ENCODE peak calls at places on chromosome 17, in six cellular contexts. E is neuronal stem cell, X is mesenchymal stem cell, Q is IMR-90, R is H9, M is H1. Y is an unnamed sample.

GRCh38 chr17:503449-503700 is 150.8 kb upstream of the RPH3AL start:
- DNase-seq in E (no peak), X (no peak), Q (no peak), R (no peak), M (no peak), Y (no peak)

GRCh38 chr17:29112780-29113295 is 67.4 kb downstream of the MYO18A start:
- DNase-seq in E (no peak), X (no peak), Q (no peak), R (no peak), M (no peak), Y (no peak)

GRCh38 chr17:60817187-60817586 is 139.5 kb downstream of the BCAS3 start:
- DNase-seq in E (no peak), X (peak), Q (peak), R (no peak), M (no peak), Y (no peak)

GRCh38 chr17:48388955-48389764 is 40.9 kb downstream of the SKAP1 start:
- DNase-seq in E (no peak), X (no peak), Q (no peak), R (no peak), M (no peak), Y (peak)

GRCh38 chr17:35119370-35120185 is at the start of gene RAD51D:
- DNase-seq in E (peak), X (peak), Q (peak), R (peak), M (peak), Y (peak)

GRCh38 chr17:64326420-64327054 is 63.5 kb upstream of the TEX2 start:
- DNase-seq in E (no peak), X (peak), Q (no peak), R (no peak), M (no peak), Y (no peak)

GRCh38 chr17:16342979-16343378 is 10.3 kb downstream of the CENPV start:
- DNase-seq in E (no peak), X (peak), Q (peak), R (no peak), M (no peak), Y (no peak)

GRCh38 chr17:8581002-8581658 is 49.4 kb downstream of the MYH10 start:
- DNase-seq in E (no peak), X (no peak), Q (no peak), R (no peak), M (no peak), Y (no peak)

GRCh38 chr17:76161113-76161512 is 20.1 kb upstream of the FOXJ1 start:
- DNase-seq in E (no peak), X (no peak), Q (no peak), R (no peak), M (no peak), Y (no peak)

GRCh38 chr17:32298721-32299578 is 33.3 kb downstream of the RHBDL3 start:
- DNase-seq in E (no peak), X (peak), Q (no peak), R (no peak), M (no peak), Y (no peak)

GRCh38 chr17:4566785-4567184 is 6.4 kb upstream of the GGT6 start:
- DNase-seq in E (peak), X (peak), Q (peak), R (peak), M (no peak), Y (peak)

GRCh38 chr17:48612456-48612853 is 1.6 kb upstream of the HOXB7 start:
- DNase-seq in E (no peak), X (peak), Q (peak), R (no peak), M (no peak), Y (no peak)

GRCh38 chr17:68297168-68297567 is 5.9 kb downstream of the ARSG start:
- DNase-seq in E (no peak), X (no peak), Q (no peak), R (no peak), M (no peak), Y (no peak)

DNA sequence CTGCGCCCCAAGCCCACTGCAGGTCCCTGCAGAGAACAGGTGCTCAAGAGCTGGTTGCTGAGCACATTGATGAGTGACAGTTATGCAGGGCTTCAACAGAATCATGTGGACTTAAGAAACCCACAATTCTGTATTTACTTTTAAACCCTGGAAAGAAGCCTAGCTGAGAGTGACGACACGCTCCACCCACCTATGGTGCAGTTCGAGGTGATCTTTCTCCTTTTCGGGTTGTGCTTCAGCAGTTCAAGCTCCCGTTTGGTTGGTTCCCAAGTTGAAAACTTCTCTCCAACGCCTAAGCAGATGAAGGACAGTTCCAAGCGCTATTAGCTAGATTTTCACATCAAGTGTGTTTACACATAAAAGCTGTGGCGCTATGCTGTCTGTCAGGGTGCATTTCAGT is 23.9 kb downstream of the USP22 start:
- DNase-seq in E (no peak), X (no peak), Q (no peak), R (no peak), M (no peak), Y (no peak)
- H4K8ac ChIP-seq in E (no peak), X (no peak), Q (no peak), R (no peak), M (peak), Y (no peak)

DNA sequence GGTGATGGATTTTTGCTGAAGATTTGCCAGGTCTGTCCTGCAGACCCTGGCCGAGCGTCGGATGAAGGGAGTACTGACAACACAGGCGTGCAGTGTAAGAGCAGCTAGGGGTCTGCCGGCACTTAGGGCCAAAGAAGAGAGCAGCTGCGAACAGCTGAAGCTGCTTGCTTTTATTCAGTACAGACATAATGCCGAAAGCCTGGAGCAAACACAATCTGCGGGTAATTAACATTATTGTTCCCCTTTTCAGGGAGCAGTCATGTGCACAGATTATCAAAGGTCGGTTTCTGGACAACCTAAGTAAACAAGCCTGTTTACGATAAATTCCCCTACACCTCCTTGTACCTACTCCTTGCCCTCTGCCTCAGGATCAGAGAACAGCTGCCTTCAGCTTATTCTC is 12.0 kb upstream of the KRT23 start:
- DNase-seq in E (peak), X (no peak), Q (no peak), R (no peak), M (no peak), Y (no peak)
- H2AFZ ChIP-seq in E (peak), X (no peak), Q (peak), R (no peak), M (peak), Y (no peak)

GRCh38 chr17:59618894-59619312 is 792 bp upstream of the CLTC start:
- DNase-seq in E (no peak), X (no peak), Q (peak), R (no peak), M (no peak), Y (no peak)

GRCh38 chr17:59619313-59620063 is at the start of gene CLTC:
- DNase-seq in E (peak), X (peak), Q (peak), R (peak), M (peak), Y (peak)

GRCh38 chr17:59617141-59617757 is 2.4 kb upstream of the CLTC start:
- DNase-seq in E (no peak), X (peak), Q (no peak), R (no peak), M (no peak), Y (no peak)

GRCh38 chr17:59620064-59620359 is 317 bp downstream of the CLTC start:
- DNase-seq in E (no peak), X (no peak), Q (no peak), R (no peak), M (no peak), Y (no peak)

DNA sequence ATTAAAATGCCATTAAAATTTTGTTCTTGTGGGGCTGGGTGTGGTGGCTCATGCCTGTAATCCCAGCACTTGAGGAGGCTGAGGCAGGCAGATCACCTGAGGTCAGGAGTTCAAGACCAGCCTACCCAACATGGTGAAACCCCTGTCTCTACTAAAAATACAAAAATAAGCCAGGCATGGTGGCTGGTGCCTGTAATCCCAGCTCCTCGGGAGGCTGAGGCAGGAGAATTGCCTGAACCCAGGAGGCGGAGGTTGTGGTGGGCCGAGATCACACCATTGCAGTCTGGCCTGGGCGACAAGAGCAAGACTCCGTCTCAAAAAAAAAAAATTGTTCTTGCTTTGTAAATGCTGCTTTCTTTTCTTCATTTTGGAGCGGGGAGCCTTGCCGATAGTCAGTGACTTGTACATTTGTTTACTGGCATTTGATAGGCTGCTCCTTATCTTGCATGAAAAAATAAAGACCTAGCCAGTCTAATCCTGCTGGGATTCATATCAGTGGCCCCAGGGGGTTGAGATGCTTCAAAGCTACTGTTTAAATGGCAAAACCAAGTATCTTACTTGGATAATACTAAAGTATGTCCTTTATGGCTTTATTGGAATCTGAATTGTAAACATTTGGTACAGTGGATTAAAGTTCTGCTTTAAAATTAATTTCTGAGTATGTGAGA is 3.3 kb upstream of the CLTC start:
- DNase-seq in E (no peak), X (no peak), Q (no peak), R (no peak), M (no peak), Y (no peak)
- H4K8ac ChIP-seq in E (no peak), X (no peak), Q (no peak), R (no peak), M (no peak), Y (no peak)

GRCh38 chr17:10060526-10060925 is 137.9 kb downstream of the GAS7 start:
- DNase-seq in E (no peak), X (no peak), Q (no peak), R (no peak), M (no peak), Y (no peak)

GRCh38 chr17:10059684-10060211 is 138.7 kb downstream of the GAS7 start:
- DNase-seq in E (no peak), X (peak), Q (peak), R (no peak), M (no peak), Y (no peak)

GRCh38 chr17:10063730-10064221 is 134.6 kb downstream of the GAS7 start:
- DNase-seq in E (no peak), X (peak), Q (peak), R (no peak), M (no peak), Y (peak)

GRCh38 chr17:10061131-10061581 is 137.2 kb downstream of the GAS7 start:
- DNase-seq in E (no peak), X (no peak), Q (no peak), R (no peak), M (no peak), Y (no peak)

DNA sequence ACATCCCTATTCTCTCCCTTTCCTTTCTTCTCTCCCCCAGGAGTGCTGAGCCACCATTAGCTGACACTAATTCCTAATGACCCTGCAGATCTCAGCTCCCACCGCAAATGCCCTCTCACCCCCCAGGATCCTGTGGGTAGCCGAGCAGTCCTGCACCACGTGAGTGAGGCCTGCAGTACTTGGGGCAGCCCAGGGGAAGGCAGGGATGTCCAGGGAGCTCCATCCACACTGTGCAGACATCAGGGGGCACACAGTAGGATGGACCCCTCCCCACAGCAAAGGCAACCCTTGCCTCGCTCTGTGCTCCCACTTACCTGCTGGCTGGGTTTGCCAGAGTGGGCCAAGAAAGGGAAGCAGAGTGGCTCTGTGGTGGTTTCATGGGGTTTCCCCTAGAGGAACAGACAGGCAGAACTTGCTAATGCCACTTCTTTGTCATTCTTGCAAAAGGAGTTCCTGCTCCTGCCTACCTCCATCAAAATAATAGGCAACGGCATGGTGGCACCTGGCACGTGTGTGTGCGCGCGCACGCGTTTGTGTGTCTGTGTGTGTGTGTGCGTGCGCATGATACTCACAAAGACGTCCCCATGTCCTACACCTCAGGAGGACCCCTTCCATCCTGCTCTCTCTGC is 135.5 kb downstream of the GAS7 start:
- DNase-seq in E (no peak), X (no peak), Q (no peak), R (no peak), M (no peak), Y (no peak)
- H2AFZ ChIP-seq in E (no peak), X (no peak), Q (no peak), R (no peak), M (no peak), Y (no peak)

GRCh38 chr17:42276609-42277341 is 584 bp upstream of the STAT5B start:
- DNase-seq in E (no peak), X (peak), Q (peak), R (peak), M (no peak), Y (no peak)

GRCh38 chr17:42274273-42274542 is 2.0 kb downstream of the STAT5B start:
- DNase-seq in E (no peak), X (no peak), Q (no peak), R (no peak), M (no peak), Y (no peak)

GRCh38 chr17:42276359-42276608 is at the start of gene STAT5B:
- DNase-seq in E (peak), X (peak), Q (peak), R (peak), M (no peak), Y (no peak)

GRCh38 chr17:42274812-42275526 is 1.2 kb downstream of the STAT5B start:
- DNase-seq in E (no peak), X (no peak), Q (no peak), R (no peak), M (no peak), Y (peak)

GRCh38 chr17:42275527-42276358 is 448 bp downstream of the STAT5B start:
- DNase-seq in E (no peak), X (peak), Q (peak), R (peak), M (no peak), Y (peak)
- H4K8ac ChIP-seq in E (no peak), X (peak), Q (peak), R (no peak), M (peak), Y (peak)

DNA sequence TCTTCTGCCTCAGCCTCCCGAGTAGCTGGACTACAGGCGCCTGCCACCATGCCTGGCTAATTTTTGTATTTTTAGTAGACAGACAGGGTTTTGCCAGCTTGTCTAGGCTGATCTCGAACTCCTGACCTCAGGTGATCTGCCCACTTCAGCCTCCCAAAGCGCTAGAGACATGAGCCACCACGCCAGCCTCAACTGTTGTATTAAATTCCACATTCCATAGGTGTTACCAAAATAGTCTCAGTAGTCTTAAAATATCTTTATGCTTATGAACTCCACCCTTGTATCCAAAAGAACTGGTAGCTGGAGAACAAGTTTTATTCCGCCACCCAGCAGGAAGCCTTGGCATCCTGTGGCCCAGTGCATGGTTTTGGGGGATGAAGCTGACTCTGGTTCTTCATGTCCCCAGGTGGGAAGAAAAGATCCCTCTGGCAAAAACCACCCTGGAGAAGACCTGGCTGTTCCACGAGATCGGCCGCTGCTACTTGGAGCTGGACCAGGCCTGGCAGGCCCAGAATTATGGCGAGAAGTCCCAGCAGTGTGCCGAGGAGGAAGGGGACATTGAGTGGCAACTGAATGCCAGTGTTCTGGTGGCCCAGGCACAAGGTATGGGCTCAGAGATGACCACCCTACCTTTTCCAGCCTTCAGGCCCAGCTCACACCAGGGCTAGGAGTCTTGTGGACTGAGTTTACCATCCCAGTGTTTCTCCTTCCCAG is 17.7 kb upstream of the CNP start:
- DNase-seq in E (no peak), X (no peak), Q (no peak), R (no peak), M (no peak), Y (no peak)
- H2AFZ ChIP-seq in E (no peak), X (no peak), Q (peak), R (no peak), M (no peak), Y (no peak)

GRCh38 chr17:17922198-17922901 is 49.9 kb downstream of the TOM1L2 start:
- DNase-seq in E (no peak), X (peak), Q (no peak), R (no peak), M (no peak), Y (no peak)
- H4K8ac ChIP-seq in E (no peak), X (peak), Q (peak), R (no peak), M (peak), Y (peak)

DNA sequence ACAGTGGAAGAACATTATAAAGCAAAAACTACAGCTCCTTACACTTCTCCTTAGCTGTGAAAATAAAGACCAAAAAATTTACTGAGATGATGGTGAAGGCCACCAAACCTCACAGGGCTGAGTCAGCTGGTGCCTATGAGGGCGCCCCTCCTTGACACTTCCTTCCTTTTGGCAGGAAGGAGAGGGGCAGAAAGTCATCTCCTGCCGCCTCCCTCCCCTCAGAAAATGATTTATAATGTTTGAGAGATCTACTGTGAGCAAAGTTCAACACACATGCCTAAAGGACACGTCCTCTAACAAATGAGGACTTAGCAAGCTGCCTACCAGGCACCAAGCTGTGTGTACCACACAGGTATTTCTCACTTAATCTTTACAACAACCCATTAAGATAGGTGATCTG is 245.7 kb downstream of the PRKCA start:
- DNase-seq in E (no peak), X (peak), Q (no peak), R (no peak), M (no peak), Y (no peak)
- H2AFZ ChIP-seq in E (no peak), X (no peak), Q (no peak), R (no peak), M (no peak), Y (no peak)

DNA sequence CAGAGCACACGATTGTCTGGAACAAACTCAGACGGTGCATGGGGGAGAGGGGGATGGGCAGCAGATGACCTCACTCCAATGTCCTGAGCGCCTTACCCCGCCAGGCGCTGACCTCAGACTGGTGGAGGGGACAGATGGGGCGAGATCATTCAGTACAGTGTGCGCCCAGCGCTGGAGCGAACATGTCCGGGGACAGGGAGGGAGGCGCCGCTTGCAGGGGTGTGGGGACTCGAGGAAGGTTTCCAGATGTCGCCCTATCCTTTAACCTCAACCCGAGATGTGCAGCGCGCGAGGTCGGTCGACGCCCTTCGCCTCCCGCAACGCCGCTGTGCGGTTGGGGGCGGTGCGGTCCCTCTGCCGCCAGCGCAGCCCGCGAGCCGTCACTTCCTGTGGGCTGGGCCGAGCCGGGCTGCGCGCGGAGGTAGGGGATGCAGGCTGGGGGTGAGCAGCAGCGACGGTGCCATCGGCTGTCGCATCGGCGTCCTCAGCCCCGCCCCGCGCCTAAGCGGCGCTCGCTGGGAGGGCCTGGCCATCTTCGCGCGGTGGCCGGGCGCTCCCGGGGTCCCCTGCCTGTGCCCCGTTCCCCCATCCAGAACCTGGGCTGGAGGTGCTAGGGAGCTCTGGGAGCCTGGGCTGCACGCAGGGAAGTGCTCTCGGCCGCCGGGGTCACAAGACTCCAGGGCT is 5.3 kb upstream of the CDR2L start:
- DNase-seq in E (peak), X (peak), Q (peak), R (peak), M (no peak), Y (peak)
- H4K8ac ChIP-seq in E (peak), X (peak), Q (peak), R (no peak), M (peak), Y (peak)

Y was measured in trophoblast cell.